ENCODE peak calls at places on chromosomes 13 and 19, in four cellular contexts. One of them, this sample, is unnamed.

GRCh38 chr13:83378901-83379300 is 503.4 kb downstream of the SLITRK1 start:
- DNase-seq in esophagus muscularis mucosa: no peak
- DNase-seq in KG1: no peak
- DNase-seq in hypothalamus: no peak
- DNase-seq in this sample: peak

GRCh38 chr19:2070436-2070827 is 19.4 kb upstream of the MKNK2 start:
- DNase-seq in hypothalamus: no peak
- DNase-seq in KG1: no peak
- DNase-seq in esophagus muscularis mucosa: no peak
- DNase-seq in this sample: peak

GRCh38 chr13:110001622-110002275 is 215.4 kb upstream of the IRS2 start:
- DNase-seq in hypothalamus: no peak
- DNase-seq in esophagus muscularis mucosa: no peak
- DNase-seq in KG1: no peak
- DNase-seq in this sample: peak

GRCh38 chr19:23523863-23524262 is 128.6 kb upstream of the ZNF91 start:
- DNase-seq in esophagus muscularis mucosa: no peak
- DNase-seq in KG1: no peak
- DNase-seq in hypothalamus: no peak
- DNase-seq in this sample: no peak

GRCh38 chr13:111115051-111115840 is at the start of gene ARHGEF7:
- DNase-seq in KG1: no peak
- DNase-seq in hypothalamus: no peak
- DNase-seq in esophagus muscularis mucosa: peak
- DNase-seq in this sample: peak

GRCh38 chr13:31322025-31322424 is 122.2 kb downstream of the B3GLCT start:
- DNase-seq in hypothalamus: no peak
- DNase-seq in esophagus muscularis mucosa: peak
- DNase-seq in KG1: no peak
- DNase-seq in this sample: no peak

GRCh38 chr19:38945562-38946228 is 15.0 kb downstream of the MRPS12 start:
- DNase-seq in esophagus muscularis mucosa: no peak
- DNase-seq in KG1: no peak
- DNase-seq in hypothalamus: no peak
- DNase-seq in this sample: peak

GRCh38 chr19:38685666-38686529 is 38.4 kb downstream of the ACTN4 start:
- DNase-seq in hypothalamus: no peak
- DNase-seq in KG1: no peak
- DNase-seq in esophagus muscularis mucosa: no peak
- DNase-seq in this sample: peak

GRCh38 chr13:49859568-49859967 is 67.1 kb upstream of the KPNA3 start:
- DNase-seq in hypothalamus: no peak
- DNase-seq in KG1: no peak
- DNase-seq in esophagus muscularis mucosa: no peak
- DNase-seq in this sample: no peak

GRCh38 chr19:38319421-38320258 is at the start of gene KCNK6:
- DNase-seq in KG1: no peak
- DNase-seq in esophagus muscularis mucosa: no peak
- DNase-seq in hypothalamus: peak
- DNase-seq in this sample: peak

GRCh38 chr13:79405501-79405830 is 589 bp downstream of the RBM26 start:
- DNase-seq in hypothalamus: no peak
- DNase-seq in esophagus muscularis mucosa: no peak
- DNase-seq in KG1: no peak
- DNase-seq in this sample: no peak

GRCh38 chr13:79803939-79804487 is 323.1 kb downstream of the NDFIP2 start:
- DNase-seq in hypothalamus: no peak
- DNase-seq in KG1: no peak
- DNase-seq in esophagus muscularis mucosa: no peak
- DNase-seq in this sample: no peak

GRCh38 chr13:103430368-103430767 is 364.2 kb upstream of the SLC10A2 start:
- DNase-seq in KG1: no peak
- DNase-seq in hypothalamus: no peak
- DNase-seq in esophagus muscularis mucosa: no peak
- DNase-seq in this sample: no peak

GRCh38 chr13:105991622-105992254 is 543.7 kb downstream of the EFNB2 start:
- DNase-seq in esophagus muscularis mucosa: peak
- DNase-seq in hypothalamus: no peak
- DNase-seq in KG1: no peak
- DNase-seq in this sample: peak

GRCh38 chr13:28530729-28531194 is 35.8 kb upstream of the FLT1 start:
- DNase-seq in hypothalamus: no peak
- DNase-seq in esophagus muscularis mucosa: no peak
- DNase-seq in KG1: no peak
- DNase-seq in this sample: peak

GRCh38 chr13:97165527-97166425 is 56.4 kb upstream of the MBNL2 start:
- DNase-seq in KG1: no peak
- DNase-seq in esophagus muscularis mucosa: no peak
- DNase-seq in hypothalamus: no peak
- DNase-seq in this sample: no peak

GRCh38 chr13:89393758-89394157 is 1722.6 kb downstream of the SLITRK5 start:
- DNase-seq in KG1: no peak
- DNase-seq in esophagus muscularis mucosa: no peak
- DNase-seq in hypothalamus: no peak
- DNase-seq in this sample: no peak

GRCh38 chr13:45021250-45021649 is 31.9 kb downstream of the GPALPP1 start:
- DNase-seq in esophagus muscularis mucosa: no peak
- DNase-seq in KG1: no peak
- DNase-seq in hypothalamus: no peak
- DNase-seq in this sample: no peak

GRCh38 chr13:98541211-98541610 is 35.7 kb downstream of the STK24 start:
- DNase-seq in esophagus muscularis mucosa: no peak
- DNase-seq in KG1: no peak
- DNase-seq in hypothalamus: no peak
- DNase-seq in this sample: no peak

GRCh38 chr13:42883771-42884170 is 102.4 kb downstream of the FAM216B start:
- DNase-seq in hypothalamus: no peak
- DNase-seq in esophagus muscularis mucosa: no peak
- DNase-seq in KG1: no peak
- DNase-seq in this sample: no peak

GRCh38 chr13:44459674-44460073 is 86.0 kb downstream of the SERP2 start:
- DNase-seq in esophagus muscularis mucosa: no peak
- DNase-seq in KG1: no peak
- DNase-seq in hypothalamus: no peak
- DNase-seq in this sample: no peak

GRCh38 chr13:60169239-60170031 is 5.7 kb upstream of the DIAPH3 start:
- DNase-seq in hypothalamus: no peak
- DNase-seq in esophagus muscularis mucosa: no peak
- DNase-seq in KG1: no peak
- DNase-seq in this sample: no peak

GRCh38 chr19:31312004-31312403 is 37.2 kb downstream of the TSHZ3 start:
- DNase-seq in esophagus muscularis mucosa: no peak
- DNase-seq in KG1: no peak
- DNase-seq in hypothalamus: no peak
- DNase-seq in this sample: peak

GRCh38 chr19:21434967-21435544 is 38.1 kb downstream of the ZNF493 start:
- DNase-seq in hypothalamus: no peak
- DNase-seq in esophagus muscularis mucosa: no peak
- DNase-seq in KG1: no peak
- DNase-seq in this sample: peak

GRCh38 chr13:86813198-86813597 is 858.0 kb upstream of the SLITRK5 start:
- DNase-seq in KG1: no peak
- DNase-seq in esophagus muscularis mucosa: no peak
- DNase-seq in hypothalamus: no peak
- DNase-seq in this sample: no peak

GRCh38 chr13:45873491-45874360 is 22.2 kb upstream of the SIAH3 start:
- DNase-seq in hypothalamus: no peak
- DNase-seq in KG1: no peak
- DNase-seq in esophagus muscularis mucosa: peak
- DNase-seq in this sample: no peak

GRCh38 chr13:111911141-111911720 is 155.7 kb upstream of the SOX1 start:
- DNase-seq in KG1: no peak
- DNase-seq in hypothalamus: no peak
- DNase-seq in esophagus muscularis mucosa: peak
- DNase-seq in this sample: peak

This sample was measured in osteoblast.